ENCODE peak calls at places on chromosomes 6 and 20, in four cellular contexts. One of them, this sample, is unnamed.

GRCh38 chr6:145895802-145896201 is 68.4 kb downstream of the SHPRH start:
- DNase-seq in stimulated activated CD8-positive, alpha-beta memory T cell treated with anti-CD3 and anti-CD28 coated beads, Interleukin-4, amount 100 ng/mL, for 4 hours: no peak
- DNase-seq in A549: peak
- DNase-seq in midbrain: no peak
- DNase-seq in this sample: no peak

GRCh38 chr6:149368065-149368464 is 32.0 kb upstream of the SUMO4 start:
- DNase-seq in A549: no peak
- DNase-seq in midbrain: no peak
- DNase-seq in stimulated activated CD8-positive, alpha-beta memory T cell treated with anti-CD3 and anti-CD28 coated beads, Interleukin-4, amount 100 ng/mL, for 4 hours: no peak
- DNase-seq in this sample: no peak

GRCh38 chr20:51335329-51335841 is 207.1 kb downstream of the NFATC2 start:
- DNase-seq in midbrain: no peak
- DNase-seq in stimulated activated CD8-positive, alpha-beta memory T cell treated with anti-CD3 and anti-CD28 coated beads, Interleukin-4, amount 100 ng/mL, for 4 hours: no peak
- DNase-seq in A549: peak
- DNase-seq in this sample: no peak

GRCh38 chr6:132693478-132693877 is 20.4 kb downstream of the VNN1 start:
- DNase-seq in midbrain: no peak
- DNase-seq in A549: no peak
- DNase-seq in stimulated activated CD8-positive, alpha-beta memory T cell treated with anti-CD3 and anti-CD28 coated beads, Interleukin-4, amount 100 ng/mL, for 4 hours: no peak
- DNase-seq in this sample: no peak

GRCh38 chr6:30887901-30888300 is 3.6 kb downstream of the DDR1 start:
- DNase-seq in stimulated activated CD8-positive, alpha-beta memory T cell treated with anti-CD3 and anti-CD28 coated beads, Interleukin-4, amount 100 ng/mL, for 4 hours: no peak
- DNase-seq in A549: no peak
- DNase-seq in midbrain: no peak
- DNase-seq in this sample: no peak

GRCh38 chr6:31736026-31736767 is at the start of gene CLIC1:
- DNase-seq in stimulated activated CD8-positive, alpha-beta memory T cell treated with anti-CD3 and anti-CD28 coated beads, Interleukin-4, amount 100 ng/mL, for 4 hours: peak
- DNase-seq in A549: peak
- DNase-seq in midbrain: no peak
- DNase-seq in this sample: no peak

GRCh38 chr6:38935051-38935450 is 113.5 kb upstream of the GLP1R start:
- DNase-seq in A549: no peak
- DNase-seq in stimulated activated CD8-positive, alpha-beta memory T cell treated with anti-CD3 and anti-CD28 coated beads, Interleukin-4, amount 100 ng/mL, for 4 hours: no peak
- DNase-seq in midbrain: no peak
- DNase-seq in this sample: peak

GRCh38 chr6:143215363-143215762 is 154.7 kb downstream of the AIG1 start:
- DNase-seq in stimulated activated CD8-positive, alpha-beta memory T cell treated with anti-CD3 and anti-CD28 coated beads, Interleukin-4, amount 100 ng/mL, for 4 hours: no peak
- DNase-seq in A549: no peak
- DNase-seq in midbrain: no peak
- DNase-seq in this sample: no peak

GRCh38 chr6:82611751-82612150 is 248.1 kb downstream of the TPBG start:
- DNase-seq in stimulated activated CD8-positive, alpha-beta memory T cell treated with anti-CD3 and anti-CD28 coated beads, Interleukin-4, amount 100 ng/mL, for 4 hours: no peak
- DNase-seq in A549: no peak
- DNase-seq in midbrain: no peak
- DNase-seq in this sample: no peak

GRCh38 chr6:52371656-52372151 is 9.8 kb downstream of the PAQR8 start:
- DNase-seq in midbrain: no peak
- DNase-seq in A549: no peak
- DNase-seq in stimulated activated CD8-positive, alpha-beta memory T cell treated with anti-CD3 and anti-CD28 coated beads, Interleukin-4, amount 100 ng/mL, for 4 hours: no peak
- DNase-seq in this sample: no peak

GRCh38 chr6:45369870-45370269 is 7.9 kb downstream of the SUPT3H start:
- DNase-seq in stimulated activated CD8-positive, alpha-beta memory T cell treated with anti-CD3 and anti-CD28 coated beads, Interleukin-4, amount 100 ng/mL, for 4 hours: no peak
- DNase-seq in A549: no peak
- DNase-seq in midbrain: no peak
- DNase-seq in this sample: no peak

GRCh38 chr20:47849596-47849995 is 64.3 kb upstream of the SULF2 start:
- DNase-seq in A549: no peak
- DNase-seq in stimulated activated CD8-positive, alpha-beta memory T cell treated with anti-CD3 and anti-CD28 coated beads, Interleukin-4, amount 100 ng/mL, for 4 hours: no peak
- DNase-seq in midbrain: no peak
- DNase-seq in this sample: no peak

GRCh38 chr6:12037803-12038202 is 25.7 kb downstream of the HIVEP1 start:
- DNase-seq in midbrain: no peak
- DNase-seq in A549: no peak
- DNase-seq in stimulated activated CD8-positive, alpha-beta memory T cell treated with anti-CD3 and anti-CD28 coated beads, Interleukin-4, amount 100 ng/mL, for 4 hours: no peak
- DNase-seq in this sample: no peak

GRCh38 chr6:40482532-40482931 is 104.6 kb downstream of the LRFN2 start:
- DNase-seq in A549: no peak
- DNase-seq in stimulated activated CD8-positive, alpha-beta memory T cell treated with anti-CD3 and anti-CD28 coated beads, Interleukin-4, amount 100 ng/mL, for 4 hours: no peak
- DNase-seq in midbrain: peak
- DNase-seq in this sample: peak

GRCh38 chr6:11424395-11425050 is 113.0 kb upstream of the TMEM170B start:
- DNase-seq in stimulated activated CD8-positive, alpha-beta memory T cell treated with anti-CD3 and anti-CD28 coated beads, Interleukin-4, amount 100 ng/mL, for 4 hours: no peak
- DNase-seq in midbrain: no peak
- DNase-seq in A549: no peak
- DNase-seq in this sample: no peak

GRCh38 chr6:33440649-33441309 is 13.6 kb upstream of the ZBTB9 start:
- DNase-seq in stimulated activated CD8-positive, alpha-beta memory T cell treated with anti-CD3 and anti-CD28 coated beads, Interleukin-4, amount 100 ng/mL, for 4 hours: no peak
- DNase-seq in A549: no peak
- DNase-seq in midbrain: no peak
- DNase-seq in this sample: no peak

GRCh38 chr20:44215125-44215524 is 4.6 kb upstream of the OSER1 start:
- DNase-seq in midbrain: peak
- DNase-seq in A549: peak
- DNase-seq in stimulated activated CD8-positive, alpha-beta memory T cell treated with anti-CD3 and anti-CD28 coated beads, Interleukin-4, amount 100 ng/mL, for 4 hours: peak
- DNase-seq in this sample: peak

GRCh38 chr6:91149246-91149645 is 562.4 kb upstream of the MAP3K7 start:
- DNase-seq in midbrain: no peak
- DNase-seq in A549: no peak
- DNase-seq in stimulated activated CD8-positive, alpha-beta memory T cell treated with anti-CD3 and anti-CD28 coated beads, Interleukin-4, amount 100 ng/mL, for 4 hours: no peak
- DNase-seq in this sample: no peak

GRCh38 chr20:848218-848617 is 14.7 kb downstream of the FAM110A start:
- DNase-seq in A549: no peak
- DNase-seq in stimulated activated CD8-positive, alpha-beta memory T cell treated with anti-CD3 and anti-CD28 coated beads, Interleukin-4, amount 100 ng/mL, for 4 hours: no peak
- DNase-seq in midbrain: no peak
- DNase-seq in this sample: no peak

GRCh38 chr6:77926198-77926752 is 273.4 kb downstream of the MEI4 start:
- DNase-seq in A549: no peak
- DNase-seq in midbrain: no peak
- DNase-seq in stimulated activated CD8-positive, alpha-beta memory T cell treated with anti-CD3 and anti-CD28 coated beads, Interleukin-4, amount 100 ng/mL, for 4 hours: no peak
- DNase-seq in this sample: no peak

GRCh38 chr6:115554060-115554459 is 506.6 kb downstream of the FRK start:
- DNase-seq in midbrain: no peak
- DNase-seq in stimulated activated CD8-positive, alpha-beta memory T cell treated with anti-CD3 and anti-CD28 coated beads, Interleukin-4, amount 100 ng/mL, for 4 hours: no peak
- DNase-seq in A549: no peak
- DNase-seq in this sample: no peak

This sample was measured in Ammon's horn.